ENCODE peak calls at places on chromosomes 1 and 21, in six cellular contexts. H is PC-3, V is fibroblast of lung, J is right atrium auricular region, W is IMR-90, N is A673. O is an unnamed sample.

GRCh38 chr1:59487335-59488031 is 190.6 kb downstream of the FGGY start:
- DNase-seq in V (peak), N (no peak), J (no peak), W (peak), H (peak), O (no peak)

GRCh38 chr1:115233598-115233997 is 104.5 kb downstream of the NGF start:
- DNase-seq in W (no peak), V (no peak), H (no peak), N (peak), J (no peak), O (no peak)

GRCh38 chr21:31732538-31732864 is 583 bp upstream of the SCAF4 start:
- DNase-seq in W (no peak), J (no peak), N (no peak), V (no peak), H (no peak), O (no peak)

GRCh38 chr1:39592069-39592468 is 15.5 kb upstream of the PABPC4 start:
- DNase-seq in J (no peak), N (no peak), H (no peak), V (no peak), W (no peak), O (no peak)

GRCh38 chr1:88943221-88943620 is 49.2 kb downstream of the KYAT3 start:
- DNase-seq in W (peak), N (no peak), H (peak), J (no peak), V (peak), O (no peak)

GRCh38 chr1:234839663-234840062 is 229.7 kb upstream of the IRF2BP2 start:
- DNase-seq in V (no peak), W (no peak), H (peak), N (peak), J (peak), O (no peak)

GRCh38 chr1:24186031-24186710 is 918 bp downstream of the IFNLR1 start:
- DNase-seq in J (no peak), N (no peak), W (no peak), H (peak), V (no peak), O (no peak)

GRCh38 chr1:15305366-15305765 is 58.3 kb downstream of the FHAD1 start:
- DNase-seq in J (no peak), N (no peak), W (peak), H (no peak), V (peak), O (no peak)

GRCh38 chr1:157442065-157442464 is 110.2 kb downstream of the FCRL5 start:
- DNase-seq in J (no peak), N (no peak), W (no peak), H (no peak), V (no peak), O (no peak)

GRCh38 chr1:234545512-234546386 is 64.2 kb downstream of the IRF2BP2 start:
- DNase-seq in V (no peak), H (no peak), N (no peak), W (peak), J (no peak), O (no peak)

GRCh38 chr1:175792126-175792525 is 48.7 kb upstream of the TNR start:
- DNase-seq in H (no peak), W (no peak), J (no peak), N (no peak), V (no peak), O (no peak)

GRCh38 chr1:94335950-94336349 is 82.2 kb upstream of the ABCD3 start:
- DNase-seq in W (peak), N (peak), J (peak), V (peak), H (peak), O (peak)

GRCh38 chr1:109237512-109237911 is 11.8 kb upstream of the CELSR2 start:
- DNase-seq in H (no peak), W (no peak), N (no peak), J (peak), V (no peak), O (no peak)

GRCh38 chr1:19432943-19433609 is 52.3 kb downstream of the CAPZB start:
- DNase-seq in J (no peak), W (peak), N (peak), H (no peak), V (no peak), O (no peak)

GRCh38 chr1:19435851-19436465 is 49.4 kb downstream of the CAPZB start:
- DNase-seq in V (peak), J (peak), W (peak), N (no peak), H (no peak), O (no peak)

GRCh38 chr1:19435181-19435580 is 50.2 kb downstream of the CAPZB start:
- DNase-seq in N (peak), V (peak), J (no peak), H (no peak), W (peak), O (no peak)

GRCh38 chr1:19430121-19431068 is 54.9 kb downstream of the CAPZB start:
- DNase-seq in N (peak), H (peak), J (no peak), V (peak), W (peak), O (no peak)

GRCh38 chr1:19433610-19433999 is 51.7 kb downstream of the CAPZB start:
- DNase-seq in H (no peak), J (no peak), N (no peak), W (peak), V (peak), O (no peak)
- H3K27ac ChIP-seq in H (no peak), J (peak), N (peak), W (peak), V (peak), O (no peak)

GRCh38 chr1:12436817-12437599 is 181.0 kb downstream of the DHRS3 start:
- DNase-seq in H (peak), N (no peak), V (peak), J (no peak), W (peak), O (no peak)
- H3K27ac ChIP-seq in H (peak), N (no peak), V (no peak), J (no peak), W (no peak), O (no peak)

GRCh38 chr1:64243757-64244080 is 40.3 kb downstream of the UBE2U start:
- DNase-seq in W (no peak), N (no peak), V (no peak), H (no peak), J (no peak), O (no peak)
- H3K27ac ChIP-seq in W (no peak), N (peak), V (no peak), H (no peak), J (no peak), O (peak)

DNA sequence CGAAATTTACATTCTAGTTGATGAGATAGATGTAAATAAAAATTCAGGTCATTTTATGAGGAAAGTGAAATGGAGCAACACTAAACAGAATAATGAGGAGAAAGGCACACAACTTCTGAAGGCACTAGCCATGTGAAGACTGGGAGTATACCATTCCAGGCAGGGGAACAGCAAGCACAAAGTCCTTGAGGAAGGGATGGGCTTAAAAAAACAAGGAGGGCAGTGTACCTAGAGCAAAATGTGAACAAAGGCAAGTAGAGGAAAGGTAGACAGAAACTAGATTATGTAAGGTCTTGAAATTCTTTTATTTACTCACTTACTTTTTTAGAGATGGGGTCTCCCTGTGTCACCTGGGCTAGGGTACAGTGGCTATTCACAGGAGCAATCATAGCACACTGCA is 54.1 kb upstream of the LRIG2 start:
- DNase-seq in W (no peak), N (no peak), V (no peak), J (no peak), H (no peak), O (no peak)
- H3K27ac ChIP-seq in W (no peak), N (no peak), V (no peak), J (no peak), H (no peak), O (no peak)

GRCh38 chr21:41952568-41953248 is 1.1 kb downstream of the C2CD2 start:
- DNase-seq in J (no peak), V (no peak), H (peak), W (peak), N (no peak), O (peak)

GRCh38 chr21:41954654-41955499 is 1.1 kb upstream of the C2CD2 start:
- DNase-seq in H (no peak), W (no peak), N (no peak), J (no peak), V (no peak), O (no peak)

GRCh38 chr21:41955516-41955915 is 1.7 kb upstream of the C2CD2 start:
- DNase-seq in H (no peak), W (no peak), N (no peak), J (no peak), V (no peak), O (no peak)

GRCh38 chr21:41953249-41953830 is 478 bp downstream of the C2CD2 start:
- DNase-seq in V (no peak), N (no peak), W (no peak), J (no peak), H (peak), O (peak)

DNA sequence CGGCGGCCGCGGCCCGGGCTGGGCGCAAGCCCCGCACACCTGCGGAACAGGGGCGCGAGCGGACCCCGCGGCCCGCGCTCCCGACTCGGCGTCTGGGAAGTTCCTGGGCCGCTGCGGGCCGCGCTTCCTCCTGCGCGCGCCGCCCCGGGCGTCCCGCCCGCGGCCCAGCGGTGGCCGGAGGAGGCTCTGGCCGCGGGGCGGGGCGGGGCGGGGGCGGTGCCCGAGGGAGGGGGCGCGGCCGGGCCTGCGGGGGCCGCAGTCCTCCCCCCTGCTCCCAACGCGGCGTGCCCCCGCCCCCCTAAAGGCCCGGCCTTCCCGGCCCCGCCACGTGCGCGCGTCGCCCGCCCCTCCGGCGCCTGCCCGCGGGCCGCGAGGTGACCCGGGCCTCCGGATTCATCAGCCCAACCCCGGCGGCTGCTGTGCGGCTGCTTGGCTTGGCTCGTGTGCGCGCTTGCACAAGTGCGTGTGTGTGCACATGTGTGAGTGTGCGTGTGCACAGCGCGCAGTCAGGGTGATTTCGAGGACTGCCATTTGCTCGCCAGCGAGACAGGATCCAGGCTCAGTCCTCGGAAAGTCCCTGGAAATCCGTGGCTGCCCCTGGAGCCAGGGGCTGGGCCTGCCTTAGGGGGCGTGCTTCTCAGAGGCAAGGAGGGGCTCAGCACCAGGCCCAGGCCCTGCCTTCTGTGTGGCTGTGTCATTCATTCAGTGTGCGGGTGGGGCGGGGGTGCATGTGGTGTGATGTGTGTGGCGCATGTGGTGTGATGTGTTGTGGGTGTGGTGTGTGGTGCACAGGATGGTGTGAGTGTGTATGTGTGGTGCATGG is at the start of gene C2CD2:
- DNase-seq in N (peak), W (peak), V (peak), H (peak), J (peak), O (peak)
- H3K27ac ChIP-seq in N (peak), W (peak), V (peak), H (peak), J (peak), O (no peak)

DNA sequence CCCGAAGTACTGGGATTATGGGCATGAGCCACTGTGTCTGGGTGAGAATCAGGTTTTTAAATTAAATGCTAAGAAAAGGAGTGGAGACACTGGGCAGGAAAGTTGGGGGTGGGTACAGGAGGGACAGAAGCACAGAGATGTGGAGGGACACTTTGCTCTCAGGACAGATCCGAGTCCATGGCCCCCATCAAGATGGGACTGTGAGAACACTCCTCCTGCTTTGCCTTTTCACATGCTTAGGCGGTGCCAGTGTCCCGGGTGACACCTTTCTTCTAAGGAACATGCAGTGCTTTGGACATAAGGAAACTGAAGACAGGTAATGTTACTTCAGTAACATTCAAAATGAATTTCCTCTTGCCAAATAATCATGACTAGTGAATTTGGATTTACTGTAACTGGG is 16.7 kb downstream of the SLC25A33 start:
- DNase-seq in H (no peak), J (no peak), V (no peak), W (no peak), N (no peak), O (no peak)
- H3K27ac ChIP-seq in H (no peak), J (peak), V (no peak), W (no peak), N (no peak), O (no peak)

DNA sequence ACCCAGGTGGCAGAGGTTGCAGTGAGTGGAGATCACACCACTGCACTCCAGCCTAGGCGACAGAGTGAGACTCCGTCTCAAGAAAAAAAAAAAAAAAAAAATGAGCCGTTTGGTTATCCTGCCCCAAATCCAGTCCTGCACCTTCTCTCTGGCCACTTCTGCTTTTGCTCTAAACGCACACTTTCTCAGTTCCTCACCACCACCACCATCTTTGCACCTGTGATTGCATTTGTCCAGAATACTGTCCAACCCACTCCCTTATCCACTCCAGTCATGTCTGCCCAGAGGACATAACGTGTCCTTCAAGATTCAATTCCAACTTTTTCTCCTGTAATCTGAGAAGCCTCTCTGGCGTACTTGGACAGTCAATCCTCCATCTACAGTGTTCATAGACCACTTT is 2.2 kb upstream of the NEK2 start:
- DNase-seq in V (no peak), N (no peak), H (no peak), J (no peak), W (no peak), O (no peak)
- H3K27ac ChIP-seq in V (no peak), N (no peak), H (no peak), J (no peak), W (no peak), O (no peak)

GRCh38 chr1:243496806-243497205 is 241.0 kb downstream of the SDCCAG8 start:
- DNase-seq in W (no peak), V (no peak), J (no peak), N (no peak), H (no peak), O (no peak)
- H3K27ac ChIP-seq in W (no peak), V (no peak), J (peak), N (no peak), H (no peak), O (no peak)

DNA sequence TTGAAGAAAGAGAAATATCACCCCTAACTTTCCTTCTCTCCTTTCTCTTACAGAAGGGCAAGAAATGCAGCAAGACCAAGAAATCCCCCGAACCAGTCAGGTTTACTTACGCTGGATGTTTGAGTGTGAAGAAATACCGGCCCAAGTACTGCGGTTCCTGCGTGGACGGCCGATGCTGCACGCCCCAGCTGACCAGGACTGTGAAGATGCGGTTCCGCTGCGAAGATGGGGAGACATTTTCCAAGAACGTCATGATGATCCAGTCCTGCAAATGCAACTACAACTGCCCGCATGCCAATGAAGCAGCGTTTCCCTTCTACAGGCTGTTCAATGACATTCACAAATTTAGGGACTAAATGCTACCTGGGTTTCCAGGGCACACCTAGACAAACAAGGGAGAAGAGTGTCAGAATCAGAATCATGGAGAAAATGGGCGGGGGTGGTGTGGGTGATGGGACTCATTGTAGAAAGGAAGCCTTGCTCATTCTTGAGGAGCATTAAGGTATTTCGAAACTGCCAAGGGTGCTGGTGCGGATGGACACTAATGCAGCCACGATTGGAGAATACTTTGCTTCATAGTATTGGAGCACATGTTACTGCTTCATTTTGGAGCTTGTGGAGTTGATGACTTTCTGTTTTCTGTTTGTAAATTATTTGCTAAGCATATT is 2.3 kb downstream of the CCN1 start:
- DNase-seq in J (no peak), H (peak), N (no peak), V (peak), W (peak), O (peak)
- H3K27ac ChIP-seq in J (peak), H (peak), N (no peak), V (peak), W (peak), O (peak)

GRCh38 chr1:164613176-164613575 is 54.2 kb downstream of the PBX1 start:
- DNase-seq in J (no peak), N (no peak), W (no peak), H (peak), V (peak), O (peak)
- H3K27ac ChIP-seq in J (peak), N (no peak), W (no peak), H (peak), V (no peak), O (no peak)